ENCODE peak calls at places on chromosomes 3 and 15, in ten cellular contexts. R is HepG2, H is HCT116, T is fibroblast of lung, A is neural progenitor cell, N is H9, O is kidney, C is astrocyte, W is IMR-90, F is trophoblast cell. P is an unnamed sample.

GRCh38 chr3:79467721-79468120 is 300.1 kb downstream of the ROBO1 start:
- DNase-seq in R (no peak), H (no peak), T (peak; percentile 23), A (no peak), N (peak; percentile 54), O (no peak), C (peak; percentile 6), W (no peak), F (no peak), P (no peak)

GRCh38 chr3:72990701-72991395 is 5.8 kb upstream of the PPP4R2 start:
- DNase-seq in R (no peak), H (no peak), T (no peak), A (no peak), N (no peak), O (no peak), C (no peak), W (no peak), F (no peak), P (no peak)

GRCh38 chr3:11637901-11638668 is 5.6 kb downstream of the VGLL4 start:
- DNase-seq in R (no peak), H (no peak), T (no peak), A (no peak), N (no peak), O (no peak), C (no peak), W (peak; percentile 77), F (no peak), P (no peak)

GRCh38 chr15:35306361-35306981 is 221.4 kb upstream of the NANOGP8 start:
- DNase-seq in R (no peak), H (peak; percentile 18), T (peak; percentile 91), A (no peak), N (no peak), O (no peak), C (peak; percentile 88), W (peak; percentile 76), F (peak; percentile 35), P (peak; percentile 73)

GRCh38 chr15:64893481-64894394 is 18.0 kb upstream of the ANKDD1A start:
- DNase-seq in R (peak; percentile 79), H (peak; percentile 24), T (peak; percentile 96), A (peak; percentile 97), N (peak; percentile 99), O (peak; percentile 98), C (peak; percentile 93), W (peak; percentile 93), F (peak; percentile 32), P (peak; percentile 95)

GRCh38 chr15:79595995-79596622 is 164.0 kb downstream of the MINAR1 start:
- DNase-seq in R (peak; percentile 94), H (peak; percentile 95), T (peak; percentile 65), A (peak; percentile 94), N (peak; percentile 93), O (no peak), C (peak; percentile 52), W (peak; percentile 74), F (peak; percentile 83), P (peak; percentile 67)

GRCh38 chr3:48662753-48663488 is at the start of gene CELSR3:
- DNase-seq in R (peak; percentile 69), H (peak; percentile 75), T (peak; percentile 90), A (peak; percentile 96), N (peak; percentile 90), O (peak; percentile 92), C (peak; percentile 84), W (peak; percentile 90), F (peak; percentile 91), P (peak; percentile 68)

GRCh38 chr3:188274249-188274915 is 120.4 kb downstream of the LPP start:
- DNase-seq in R (no peak), H (no peak), T (peak; percentile 77), A (no peak), N (no peak), O (no peak), C (peak; percentile 75), W (peak; percentile 60), F (no peak), P (no peak)

GRCh38 chr3:181952221-181952620 is 240.5 kb downstream of the SOX2 start:
- DNase-seq in R (no peak), H (no peak), T (peak; percentile 79), A (no peak), N (no peak), O (no peak), C (peak; percentile 74), W (no peak), F (no peak), P (no peak)

DNA sequence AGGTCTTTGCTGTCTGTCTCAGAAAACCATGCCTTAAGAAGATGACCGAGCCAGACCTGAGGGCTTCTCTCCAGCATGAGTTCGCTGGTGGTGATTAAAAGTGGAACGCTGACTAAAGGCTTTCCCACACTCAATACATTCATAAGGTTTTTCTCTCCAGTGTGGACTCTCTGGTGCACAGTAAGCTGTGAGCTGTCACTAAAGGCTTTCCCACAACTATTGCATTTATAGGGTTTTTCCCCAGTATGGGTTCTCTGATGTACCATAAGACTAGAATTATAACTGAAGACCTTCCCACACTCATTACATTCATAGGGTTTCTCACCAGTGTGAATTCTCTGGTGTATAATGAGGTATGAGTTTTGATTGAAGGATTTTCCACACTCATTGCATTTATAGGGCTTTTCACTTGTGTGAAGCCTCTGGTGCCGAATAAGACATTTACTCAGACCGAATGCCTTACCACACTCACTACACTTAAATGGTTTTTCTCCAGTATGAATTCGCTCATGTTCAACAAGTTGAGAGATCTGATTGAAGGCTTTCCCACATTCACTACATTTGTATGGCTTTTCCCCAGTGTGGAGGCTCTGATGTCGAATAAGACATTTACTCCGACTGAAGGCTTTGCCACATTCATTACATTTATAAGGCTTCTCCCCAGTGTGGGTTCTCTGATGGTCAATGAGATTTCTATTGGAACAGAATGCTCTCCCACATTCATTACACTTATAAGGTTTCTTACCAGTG is 21.9 kb upstream of the ZNF445 start:
- DNase-seq in R (no peak), H (no peak), T (no peak), A (no peak), N (no peak), O (no peak), C (no peak), W (no peak), F (no peak), P (no peak)
- H3K9me3 ChIP-seq in R (peaks cover 35% of the 10 kb centered on the region), H (peaks cover 15% of the 10 kb centered on the region), T (no peaks in the 10 kb centered on the region), A (peaks cover 20% of the 10 kb centered on the region), N (peaks cover 28% of the 10 kb centered on the region), O (peaks cover 32% of the 10 kb centered on the region), C (peaks cover 35% of the 10 kb centered on the region), W (peaks cover 49% of the 10 kb centered on the region), F (peaks cover 9% of the 10 kb centered on the region), P (no peaks in the 10 kb centered on the region)

GRCh38 chr3:62876064-62876463 is 848 bp upstream of the CADPS start:
- DNase-seq in R (peak; percentile 20), H (no peak), T (peak; percentile 72), A (peak; percentile 94), N (peak; percentile 85), O (no peak), C (peak; percentile 64), W (peak; percentile 20), F (peak; percentile 8), P (peak; percentile 69)

GRCh38 chr3:62872318-62872717 is 2.9 kb downstream of the CADPS start:
- DNase-seq in R (no peak), H (no peak), T (no peak), A (no peak), N (no peak), O (no peak), C (no peak), W (no peak), F (no peak), P (no peak)

GRCh38 chr3:62873672-62874397 is 1.4 kb downstream of the CADPS start:
- DNase-seq in R (no peak), H (no peak), T (peak; percentile 70), A (peak; percentile 91), N (peak; percentile 93), O (peak; percentile 74), C (peak; percentile 50), W (no peak), F (no peak), P (peak; percentile 67)

GRCh38 chr3:62874398-62875102 is 666 bp downstream of the CADPS start:
- DNase-seq in R (no peak), H (no peak), T (no peak), A (peak; percentile 56), N (no peak), O (no peak), C (no peak), W (no peak), F (no peak), P (peak; percentile 33)

DNA sequence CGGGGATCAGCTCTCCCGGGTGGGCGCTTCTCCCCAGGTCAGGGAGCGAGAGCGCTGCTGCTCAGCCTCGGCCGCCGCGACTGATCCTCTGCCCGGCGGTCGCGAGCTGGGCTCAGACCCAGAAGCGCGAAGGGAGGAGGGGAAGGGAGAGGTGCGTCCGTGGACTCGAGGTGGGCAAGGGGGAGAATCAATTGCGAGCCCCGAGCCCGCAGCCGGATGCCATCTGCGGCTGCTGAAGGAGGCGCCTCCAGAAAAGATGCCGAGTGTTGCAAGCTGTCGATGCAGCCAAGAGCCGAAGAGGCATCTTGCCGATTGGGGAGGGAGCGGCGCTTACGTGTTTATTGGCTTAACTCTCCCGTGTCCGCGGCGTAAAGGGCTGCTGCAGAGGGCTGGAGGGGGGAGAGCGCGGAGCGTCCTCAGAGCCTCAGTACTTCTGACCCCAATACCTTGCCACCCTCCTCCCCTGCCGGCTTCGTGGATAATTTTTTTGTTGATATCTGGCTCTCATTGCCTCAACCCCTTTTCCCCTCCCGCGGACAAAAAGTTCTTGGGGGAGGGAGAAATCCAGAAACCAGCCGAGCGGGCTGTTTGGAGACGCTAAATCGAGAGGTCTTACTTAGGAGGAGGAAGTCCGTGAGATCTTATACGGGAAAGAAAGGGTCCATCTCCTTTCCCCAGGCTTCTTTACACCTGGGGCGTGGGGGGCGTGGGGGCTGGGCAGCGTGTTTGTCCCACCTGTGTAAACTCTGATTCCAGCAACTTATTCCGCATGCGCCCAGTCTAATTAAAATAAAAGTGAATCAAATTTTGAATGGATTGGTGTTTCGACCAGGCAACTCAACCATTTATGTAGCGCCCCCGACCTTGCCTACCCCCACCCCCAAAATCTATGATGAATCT is at the start of gene CADPS:
- DNase-seq in R (no peak), H (no peak), T (peak; percentile 69), A (peak; percentile 77), N (peak; percentile 60), O (peak; percentile 65), C (peak; percentile 53), W (no peak), F (no peak), P (peak; percentile 37)
- H3K9ac ChIP-seq in R (no peak within 1 kb of the TSS), H (no peak within 1 kb of the TSS), T (no peak within 1 kb of the TSS), A (no peak within 1 kb of the TSS), N (peak within 1 kb of the TSS; percentile 52), O (no peak within 1 kb of the TSS), C (peak within 1 kb of the TSS; percentile 28), W (no peak within 1 kb of the TSS), F (no peak within 1 kb of the TSS), P (no peak within 1 kb of the TSS)

GRCh38 chr3:62607287-62608029 is 234.1 kb upstream of the FEZF2 start:
- DNase-seq in R (no peak), H (no peak), T (peak; percentile 95), A (peak; percentile 39), N (no peak), O (no peak), C (peak; percentile 92), W (peak; percentile 28), F (no peak), P (no peak)
- H3K27ac ChIP-seq in R (no peak overlapping the region), H (no peak overlapping the region), T (peak overlapping the region; percentile 46), A (no peak overlapping the region), N (no peak overlapping the region), O (no peak overlapping the region), C (peak overlapping the region; percentile 82), W (no peak overlapping the region), F (no peak overlapping the region), P (no peak overlapping the region)

DNA sequence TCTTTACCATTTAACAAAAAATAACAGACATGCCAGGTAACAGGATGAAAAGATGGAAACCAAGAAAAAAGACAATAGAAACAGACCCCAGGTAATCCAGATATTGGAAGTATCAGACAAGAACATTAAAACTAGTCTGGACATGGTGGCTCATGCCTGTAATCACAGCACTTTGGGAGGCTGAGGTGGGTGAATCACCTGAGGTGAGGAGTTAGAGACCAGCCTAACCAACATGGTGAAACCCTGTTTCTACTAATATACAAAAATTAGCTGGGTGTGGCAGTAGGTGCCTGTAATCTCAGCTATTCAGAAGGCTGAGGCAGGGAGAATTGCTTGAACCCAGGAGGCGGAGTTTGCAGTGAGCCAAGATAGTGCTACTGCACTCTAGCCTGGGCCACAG is 40.6 kb downstream of the ACAD9 start:
- DNase-seq in R (no peak), H (no peak), T (no peak), A (no peak), N (no peak), O (no peak), C (no peak), W (no peak), F (no peak), P (no peak)
- H3K9me3 ChIP-seq in R (no peaks in the 10 kb centered on the region), H (peaks cover 18% of the 10 kb centered on the region), T (no peaks in the 10 kb centered on the region), A (peaks cover 4% of the 10 kb centered on the region), N (peaks cover 39% of the 10 kb centered on the region), O (peaks cover 10% of the 10 kb centered on the region), C (peaks cover 28% of the 10 kb centered on the region), W (peaks cover 28% of the 10 kb centered on the region), F (peaks cover 18% of the 10 kb centered on the region), P (no peaks in the 10 kb centered on the region)